ENCODE peak calls at places on chromosomes 2 and 18, in four cellular contexts. One of them, this sample, is unnamed.

GRCh38 chr2:96762529-96763253 is 2.0 kb downstream of the CNNM4 start:
- DNase-seq in OCI-LY7: peak; percentile 50
- DNase-seq in stomach: no peak
- DNase-seq in HCT116: no peak
- DNase-seq in this sample: no peak

GRCh38 chr2:102000813-102001766 is 9.3 kb downstream of the IL1R2 start:
- DNase-seq in OCI-LY7: no peak
- DNase-seq in stomach: no peak
- DNase-seq in HCT116: no peak
- DNase-seq in this sample: no peak

GRCh38 chr2:69386376-69386775 is 651 bp downstream of the GFPT1 start:
- DNase-seq in OCI-LY7: peak; percentile 14
- DNase-seq in stomach: no peak
- DNase-seq in HCT116: no peak
- DNase-seq in this sample: no peak

GRCh38 chr2:201171259-201171814 is 11.6 kb upstream of the CASP10 start:
- DNase-seq in OCI-LY7: no peak
- DNase-seq in stomach: no peak
- DNase-seq in HCT116: no peak
- DNase-seq in this sample: no peak

GRCh38 chr2:120476141-120476540 is 130.2 kb downstream of the INHBB start:
- DNase-seq in OCI-LY7: no peak
- DNase-seq in stomach: peak; percentile 38
- DNase-seq in HCT116: no peak
- DNase-seq in this sample: no peak

GRCh38 chr18:68484241-68484640 is 230.7 kb downstream of the TMX3 start:
- DNase-seq in OCI-LY7: no peak
- DNase-seq in stomach: no peak
- DNase-seq in HCT116: no peak
- DNase-seq in this sample: no peak

GRCh38 chr18:80109676-80110078 is 615 bp downstream of the ADNP2 start:
- DNase-seq in OCI-LY7: peak; percentile 20
- DNase-seq in stomach: peak; percentile 30
- DNase-seq in HCT116: no peak
- DNase-seq in this sample: no peak

GRCh38 chr18:31992836-31993575 is 25.6 kb upstream of the RNF125 start:
- DNase-seq in OCI-LY7: no peak
- DNase-seq in stomach: no peak
- DNase-seq in HCT116: no peak
- DNase-seq in this sample: no peak

GRCh38 chr2:237171396-237171795 is 85.7 kb downstream of the COPS8 start:
- DNase-seq in OCI-LY7: no peak
- DNase-seq in stomach: no peak
- DNase-seq in HCT116: peak; percentile 19
- DNase-seq in this sample: peak; percentile 93

GRCh38 chr2:27891820-27892105 is 1.2 kb downstream of the BABAM2 start:
- DNase-seq in OCI-LY7: no peak
- DNase-seq in stomach: no peak
- DNase-seq in HCT116: no peak
- DNase-seq in this sample: no peak

GRCh38 chr2:3778841-3779505 is 75.6 kb downstream of the DCDC2C start:
- DNase-seq in OCI-LY7: no peak
- DNase-seq in stomach: no peak
- DNase-seq in HCT116: no peak
- DNase-seq in this sample: no peak

GRCh38 chr18:77234504-77235365 is 14.9 kb upstream of the GALR1 start:
- DNase-seq in OCI-LY7: no peak
- DNase-seq in stomach: no peak
- DNase-seq in HCT116: no peak
- DNase-seq in this sample: no peak

GRCh38 chr2:16238001-16238755 is 297.8 kb downstream of the MYCN start:
- DNase-seq in OCI-LY7: no peak
- DNase-seq in stomach: no peak
- DNase-seq in HCT116: no peak
- DNase-seq in this sample: no peak

GRCh38 chr2:230908595-230909191 is 16.3 kb downstream of the GPR55 start:
- DNase-seq in OCI-LY7: no peak
- DNase-seq in stomach: peak; percentile 23
- DNase-seq in HCT116: peak; percentile 70
- DNase-seq in this sample: peak; percentile 30

GRCh38 chr2:28150994-28151393 is 241.7 kb upstream of the FOSL2 start:
- DNase-seq in OCI-LY7: no peak
- DNase-seq in stomach: no peak
- DNase-seq in HCT116: no peak
- DNase-seq in this sample: no peak

GRCh38 chr18:28080876-28081300 is 96.0 kb downstream of the CDH2 start:
- DNase-seq in OCI-LY7: peak; percentile 74
- DNase-seq in stomach: no peak
- DNase-seq in HCT116: no peak
- DNase-seq in this sample: no peak

GRCh38 chr2:108171652-108172051 is 68.1 kb upstream of the SULT1C3 start:
- DNase-seq in OCI-LY7: no peak
- DNase-seq in stomach: no peak
- DNase-seq in HCT116: no peak
- DNase-seq in this sample: no peak

GRCh38 chr18:23857756-23858155 is 156.8 kb upstream of the TTC39C start:
- DNase-seq in OCI-LY7: no peak
- DNase-seq in stomach: peak; percentile 48
- DNase-seq in HCT116: no peak
- DNase-seq in this sample: peak; percentile 4

GRCh38 chr2:232479341-232480200 is 8.1 kb downstream of the ECEL1 start:
- DNase-seq in OCI-LY7: peak; percentile 14
- DNase-seq in stomach: no peak
- DNase-seq in HCT116: no peak
- DNase-seq in this sample: no peak

GRCh38 chr18:40470753-40471152 is 1484.3 kb upstream of the PIK3C3 start:
- DNase-seq in OCI-LY7: no peak
- DNase-seq in stomach: no peak
- DNase-seq in HCT116: no peak
- DNase-seq in this sample: no peak

DNA sequence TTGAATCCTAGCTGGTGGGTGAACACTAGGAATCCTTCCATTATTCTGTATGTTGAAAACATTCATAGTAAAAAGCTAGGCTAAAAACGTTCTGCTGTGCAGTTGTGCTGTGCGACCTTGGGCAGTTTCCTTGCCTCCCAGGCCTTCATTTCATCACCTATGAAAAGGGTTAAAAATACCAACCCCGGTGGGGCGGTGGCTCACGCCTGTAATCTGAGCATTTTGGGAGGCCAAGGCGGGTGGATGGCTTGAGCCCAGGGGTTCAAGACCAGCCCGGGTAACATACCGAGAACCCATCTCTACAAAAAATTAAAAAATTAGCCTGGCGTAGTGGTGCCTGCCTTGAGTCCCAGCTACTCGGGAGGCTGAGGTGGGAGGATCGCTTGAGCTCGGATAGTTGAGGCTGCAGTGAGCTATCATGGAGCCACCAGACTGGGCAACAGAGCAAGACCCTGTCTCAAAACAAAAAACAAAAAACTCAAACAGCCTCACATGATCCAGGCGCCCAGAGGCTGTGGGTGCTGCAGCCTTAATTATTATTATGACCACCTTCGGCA is 2.9 kb upstream of the RRM2 start:
- DNase-seq in OCI-LY7: no peak
- DNase-seq in stomach: no peak
- DNase-seq in HCT116: no peak
- DNase-seq in this sample: no peak
- H3K4me3 ChIP-seq in OCI-LY7: peak overlapping the region; percentile 81
- H3K4me3 ChIP-seq in stomach: peak overlapping the region; percentile 60
- H3K4me3 ChIP-seq in HCT116: peak overlapping the region; percentile 86
- H3K4me3 ChIP-seq in this sample: peak overlapping the region; percentile 79

GRCh38 chr2:160492401-160493226 is 993 bp downstream of the RBMS1 start:
- DNase-seq in OCI-LY7: no peak
- DNase-seq in stomach: peak; percentile 58
- DNase-seq in HCT116: peak; percentile 13
- DNase-seq in this sample: no peak
- H3K27ac ChIP-seq in OCI-LY7: no peak overlapping the region
- H3K27ac ChIP-seq in stomach: peak overlapping the region; percentile 97
- H3K27ac ChIP-seq in HCT116: peak overlapping the region; percentile 68
- H3K27ac ChIP-seq in this sample: peak overlapping the region; percentile 82

GRCh38 chr2:70959851-70960832 is 18.3 kb upstream of the ANKRD53 start:
- DNase-seq in OCI-LY7: no peak
- DNase-seq in stomach: peak; percentile 20
- DNase-seq in HCT116: no peak
- DNase-seq in this sample: no peak
- TF ChIP-seq CTCF in OCI-LY7: peak; percentile 68
- TF ChIP-seq CTCF in stomach: no peak
- TF ChIP-seq CTCF in HCT116: no peak
- TF ChIP-seq CTCF in this sample: no peak

GRCh38 chr2:144470819-144471218 is 49.1 kb downstream of the ZEB2 start:
- DNase-seq in OCI-LY7: no peak
- DNase-seq in stomach: no peak
- DNase-seq in HCT116: no peak
- DNase-seq in this sample: no peak
- H3K4me3 ChIP-seq in OCI-LY7: no peak overlapping the region
- H3K4me3 ChIP-seq in stomach: no peak overlapping the region
- H3K4me3 ChIP-seq in HCT116: no peak overlapping the region
- H3K4me3 ChIP-seq in this sample: no peak overlapping the region

DNA sequence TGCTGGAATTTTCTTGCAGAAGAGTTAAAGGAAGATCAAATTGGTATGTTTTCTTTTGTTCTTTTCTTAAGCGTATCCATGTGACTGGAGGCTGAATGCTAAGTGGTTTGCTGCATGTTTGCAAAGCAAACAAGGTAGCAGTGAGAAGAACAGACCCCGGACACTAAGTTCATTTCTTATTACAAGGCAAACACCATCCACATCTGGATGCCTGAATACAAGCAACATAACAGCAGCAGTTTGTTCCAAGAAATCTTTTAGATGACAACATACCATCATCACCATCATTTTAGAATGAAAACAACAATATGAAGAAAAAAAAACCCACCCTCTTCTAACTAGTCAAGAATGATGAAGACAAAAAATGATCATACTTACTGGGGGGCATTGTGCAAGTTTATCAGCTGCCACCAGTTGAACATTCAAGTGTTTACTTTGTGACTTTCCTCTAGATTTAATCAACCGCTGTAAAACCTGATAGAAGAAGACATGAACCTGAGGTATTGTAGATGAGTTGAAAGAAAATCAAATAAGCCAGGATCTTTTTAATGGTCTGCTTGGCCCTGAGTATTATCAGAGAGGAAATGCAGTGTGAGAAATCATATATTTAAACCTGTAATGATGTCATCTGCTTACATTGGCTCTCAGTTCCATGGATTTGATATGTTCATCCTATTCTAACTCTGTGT is 25.0 kb upstream of the ARL5A start:
- DNase-seq in OCI-LY7: no peak
- DNase-seq in stomach: no peak
- DNase-seq in HCT116: no peak
- DNase-seq in this sample: no peak
- H3K27ac ChIP-seq in OCI-LY7: no peak overlapping the region
- H3K27ac ChIP-seq in stomach: no peak overlapping the region
- H3K27ac ChIP-seq in HCT116: no peak overlapping the region
- H3K27ac ChIP-seq in this sample: no peak overlapping the region

GRCh38 chr2:177149155-177149503 is 63.5 kb upstream of the HNRNPA3 start:
- DNase-seq in OCI-LY7: no peak
- DNase-seq in stomach: no peak
- DNase-seq in HCT116: no peak
- DNase-seq in this sample: no peak
- TF ChIP-seq CTCF in OCI-LY7: peak; percentile 53
- TF ChIP-seq CTCF in stomach: no peak
- TF ChIP-seq CTCF in HCT116: no peak
- TF ChIP-seq CTCF in this sample: no peak

GRCh38 chr2:11244091-11244826 is 89.0 kb downstream of the SLC66A3 start:
- DNase-seq in OCI-LY7: no peak
- DNase-seq in stomach: no peak
- DNase-seq in HCT116: no peak
- DNase-seq in this sample: no peak

GRCh38 chr2:11241804-11242203 is 86.5 kb downstream of the SLC66A3 start:
- DNase-seq in OCI-LY7: no peak
- DNase-seq in stomach: no peak
- DNase-seq in HCT116: no peak
- DNase-seq in this sample: no peak

GRCh38 chr2:11245322-11245721 is 90.1 kb downstream of the SLC66A3 start:
- DNase-seq in OCI-LY7: no peak
- DNase-seq in stomach: no peak
- DNase-seq in HCT116: no peak
- DNase-seq in this sample: no peak

GRCh38 chr2:11242545-11243174 is 87.4 kb downstream of the SLC66A3 start:
- DNase-seq in OCI-LY7: no peak
- DNase-seq in stomach: no peak
- DNase-seq in HCT116: no peak
- DNase-seq in this sample: no peak

DNA sequence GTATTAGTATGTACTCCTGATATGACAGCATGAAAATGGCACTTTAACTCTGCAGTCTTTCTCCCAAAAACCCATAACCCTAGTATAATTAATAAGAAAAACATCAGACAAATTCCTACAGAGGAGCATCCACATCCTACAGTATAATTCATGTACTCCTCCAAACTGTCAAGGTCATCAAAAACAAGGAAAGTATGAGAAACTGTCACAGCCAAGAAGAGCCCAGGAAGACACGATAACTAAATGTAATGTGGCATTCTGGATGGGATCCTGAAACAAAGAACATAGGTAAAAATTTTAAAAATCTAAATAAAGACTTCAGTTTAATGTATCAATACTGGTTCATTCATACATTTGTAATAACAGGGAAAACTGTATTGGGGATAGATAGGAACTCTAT is 88.2 kb downstream of the SLC66A3 start:
- DNase-seq in OCI-LY7: no peak
- DNase-seq in stomach: no peak
- DNase-seq in HCT116: no peak
- DNase-seq in this sample: no peak
- H3K4me3 ChIP-seq in OCI-LY7: no peak overlapping the region
- H3K4me3 ChIP-seq in stomach: no peak overlapping the region
- H3K4me3 ChIP-seq in HCT116: no peak overlapping the region
- H3K4me3 ChIP-seq in this sample: no peak overlapping the region